ENCODE peak calls at places on chromosome 3, in ten cellular contexts. A is GM12865, L is GM20000, N is B cell, H is BJ, J is heart right ventricle, C is OCI-LY7, K is uterus, Y is DND-41, Z is heart left ventricle. X is an unnamed sample.
A peak's percentile ranks its signal among the peaks of the same experiment; 100 is the strongest.

GRCh38 chr3:149224736-149225594 is 3.3 kb upstream of the CP start:
- DNase-seq in A (peak; percentile 90), L (peak; percentile 63), N (no peak), H (peak; percentile 39), J (no peak), C (no peak), K (no peak), Y (no peak), Z (no peak), X (peak; percentile 47)

GRCh38 chr3:187798531-187799520 is 53.6 kb upstream of the BCL6 start:
- DNase-seq in A (no peak), L (no peak), N (no peak), H (no peak), J (no peak), C (no peak), K (no peak), Y (peak; percentile 19), Z (no peak), X (no peak)

GRCh38 chr3:43537206-43537605 is 84.6 kb downstream of the ANO10 start:
- DNase-seq in A (no peak), L (no peak), N (no peak), H (no peak), J (no peak), C (no peak), K (no peak), Y (no peak), Z (no peak), X (no peak)

GRCh38 chr3:11629716-11630115 is 14.0 kb downstream of the VGLL4 start:
- DNase-seq in A (no peak), L (no peak), N (no peak), H (peak; percentile 89), J (no peak), C (no peak), K (no peak), Y (no peak), Z (no peak), X (no peak)

GRCh38 chr3:184176377-184177330 is 2.0 kb downstream of the AP2M1 start:
- DNase-seq in A (no peak), L (no peak), N (no peak), H (peak; percentile 68), J (peak; percentile 77), C (no peak), K (peak; percentile 71), Y (peak; percentile 24), Z (peak; percentile 75), X (peak; percentile 74)

GRCh38 chr3:107674371-107674770 is 151.6 kb downstream of the BBX start:
- DNase-seq in A (no peak), L (no peak), N (no peak), H (no peak), J (no peak), C (no peak), K (no peak), Y (no peak), Z (no peak), X (no peak)

GRCh38 chr3:20608054-20608738 is 422.2 kb upstream of the SGO1 start:
- DNase-seq in A (no peak), L (no peak), N (no peak), H (no peak), J (no peak), C (no peak), K (no peak), Y (no peak), Z (no peak), X (no peak)

GRCh38 chr3:187295635-187296034 is 4.1 kb upstream of the MASP1 start:
- DNase-seq in A (no peak), L (no peak), N (no peak), H (no peak), J (no peak), C (no peak), K (no peak), Y (no peak), Z (no peak), X (no peak)

GRCh38 chr3:134029256-134029733 is 430 bp downstream of the SLCO2A1 start:
- DNase-seq in A (no peak), L (no peak), N (no peak), H (no peak), J (no peak), C (no peak), K (no peak), Y (no peak), Z (no peak), X (no peak)

GRCh38 chr3:119538772-119539171 is 20.6 kb downstream of the CD80 start:
- DNase-seq in A (no peak), L (no peak), N (peak; percentile 18), H (no peak), J (no peak), C (no peak), K (no peak), Y (no peak), Z (no peak), X (no peak)

GRCh38 chr3:119541547-119541946 is 17.9 kb downstream of the CD80 start:
- DNase-seq in A (no peak), L (no peak), N (no peak), H (no peak), J (no peak), C (no peak), K (no peak), Y (no peak), Z (no peak), X (no peak)

GRCh38 chr3:119542168-119542767 is 17.1 kb downstream of the CD80 start:
- DNase-seq in A (no peak), L (no peak), N (no peak), H (no peak), J (no peak), C (no peak), K (no peak), Y (no peak), Z (no peak), X (no peak)

GRCh38 chr3:119543147-119543546 is 16.3 kb downstream of the CD80 start:
- DNase-seq in A (no peak), L (no peak), N (no peak), H (no peak), J (no peak), C (no peak), K (no peak), Y (no peak), Z (no peak), X (no peak)
- TF ChIP-seq CTCF in A (no peak), L (no peak), N (no peak), H (peak; percentile 18), J (no peak), C (no peak), K (no peak), Y (no peak), Z (no peak), X (no peak)

GRCh38 chr3:39383913-39384664 is 919 bp downstream of the SLC25A38 start:
- DNase-seq in A (peak; percentile 97), L (peak; percentile 96), N (peak; percentile 97), H (peak; percentile 48), J (peak; percentile 95), C (peak; percentile 96), K (peak; percentile 94), Y (peak; percentile 95), Z (peak; percentile 97), X (peak; percentile 88)

GRCh38 chr3:39384665-39385000 is 1.5 kb downstream of the SLC25A38 start:
- DNase-seq in A (no peak), L (no peak), N (no peak), H (no peak), J (no peak), C (no peak), K (no peak), Y (no peak), Z (no peak), X (no peak)

GRCh38 chr3:39381432-39381831 is 1.7 kb upstream of the SLC25A38 start:
- DNase-seq in A (no peak), L (no peak), N (no peak), H (no peak), J (no peak), C (no peak), K (no peak), Y (no peak), Z (no peak), X (no peak)

GRCh38 chr3:39385456-39386098 is 2.4 kb downstream of the SLC25A38 start:
- DNase-seq in A (no peak), L (no peak), N (no peak), H (no peak), J (no peak), C (no peak), K (no peak), Y (no peak), Z (no peak), X (no peak)

DNA sequence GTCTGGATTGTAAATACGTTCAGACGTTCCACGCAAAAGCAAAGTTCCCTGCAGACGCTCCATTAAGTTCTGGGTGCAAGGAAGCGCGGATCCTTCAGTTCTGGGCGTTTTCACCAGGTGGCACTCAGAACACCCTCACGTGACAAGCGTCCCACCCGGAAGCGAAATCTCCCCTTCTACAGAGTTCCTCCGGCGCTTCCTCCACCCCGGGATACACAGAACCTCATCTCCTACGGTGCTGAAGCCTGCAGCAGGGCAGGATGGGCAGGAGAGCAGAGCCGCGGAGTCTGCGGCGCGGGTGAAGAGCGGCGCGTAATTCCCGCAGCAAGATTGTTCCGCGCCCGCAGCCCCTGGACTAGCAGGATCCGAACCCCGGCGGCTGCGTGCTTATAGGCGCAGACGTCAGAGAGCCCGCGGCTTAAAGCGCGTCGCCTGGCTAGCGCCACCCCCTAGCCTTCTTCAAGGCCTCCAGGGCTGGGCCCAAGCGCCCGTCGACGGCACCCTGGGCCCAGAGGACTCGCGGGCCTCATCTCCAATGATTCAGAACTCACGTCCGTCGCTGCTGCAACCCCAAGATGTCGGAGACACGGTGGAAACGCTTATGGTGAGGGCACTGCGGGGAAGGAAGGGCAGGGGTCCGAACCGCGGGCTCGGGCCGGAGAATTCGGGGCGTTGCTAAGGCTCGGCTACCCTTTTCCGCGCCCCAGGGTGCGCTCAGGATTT is at the start of gene SLC25A38:
- DNase-seq in A (peak; percentile 93), L (peak; percentile 82), N (peak; percentile 81), H (peak; percentile 32), J (peak; percentile 78), C (peak; percentile 92), K (peak; percentile 80), Y (peak; percentile 88), Z (peak; percentile 82), X (peak; percentile 48)
- TF ChIP-seq CTCF in A (peak; percentile 27), L (no peak), N (peak; percentile 60), H (peak; percentile 52), J (peak; percentile 35), C (peak; percentile 62), K (peak; percentile 22), Y (peak; percentile 61), Z (no peak), X (peak; percentile 22)

DNA sequence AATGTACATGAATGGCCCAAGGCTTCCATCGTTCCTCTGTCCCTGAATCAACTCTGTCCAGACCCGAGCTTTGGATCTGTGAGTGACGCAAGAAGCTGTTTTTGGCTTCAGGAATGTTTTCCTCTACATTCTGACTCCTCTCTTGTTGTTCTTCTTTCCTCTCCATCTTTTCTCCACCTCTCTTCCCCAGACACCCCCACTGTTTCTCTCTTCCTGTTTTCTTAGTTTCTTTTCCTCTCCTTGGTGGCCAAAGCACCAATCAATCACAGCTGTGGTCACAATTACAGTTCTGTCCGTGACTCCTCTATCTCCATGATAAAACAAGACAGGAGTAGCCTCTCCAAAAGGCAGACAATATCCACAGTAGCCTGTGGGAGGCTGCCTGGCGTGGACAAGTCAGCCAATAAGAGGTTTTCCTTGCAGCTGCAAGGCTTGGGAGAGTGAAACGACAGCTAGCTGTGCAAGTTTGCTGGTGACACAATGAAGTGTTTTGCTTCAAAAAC is 4.9 kb upstream of the TMEM212 start:
- DNase-seq in A (no peak), L (no peak), N (no peak), H (no peak), J (peak; percentile 72), C (no peak), K (peak; percentile 69), Y (no peak), Z (peak; percentile 76), X (no peak)
- TF ChIP-seq CTCF in A (no peak), L (no peak), N (no peak), H (peak; percentile 20), J (no peak), C (no peak), K (peak; percentile 25), Y (no peak), Z (no peak), X (no peak)

GRCh38 chr3:159766563-159767185 is 222.0 kb upstream of the IL12A start:
- DNase-seq in A (no peak), L (no peak), N (no peak), H (no peak), J (peak; percentile 24), C (no peak), K (peak; percentile 40), Y (no peak), Z (no peak), X (no peak)
- TF ChIP-seq CTCF in A (no peak), L (no peak), N (no peak), H (peak; percentile 65), J (peak; percentile 54), C (no peak), K (peak; percentile 18), Y (no peak), Z (peak; percentile 29), X (peak; percentile 60)